ENCODE peak calls at places on chromosomes 12 and 14, in eight cellular contexts. R, J, N, A, X, G, C and W are unnamed samples.

GRCh38 chr14:29465095-29465494 is 462.6 kb downstream of the PRKD1 start:
- DNase-seq in N (no peak), C (no peak), R (no peak), A (no peak), G (peak), X (peak), J (no peak), W (no peak)

GRCh38 chr12:106131671-106132070 is 7.1 kb downstream of the NUAK1 start:
- DNase-seq in J (no peak), R (no peak), X (peak), G (peak), N (no peak), C (no peak), A (no peak), W (no peak)

GRCh38 chr12:57476162-57476992 is 3.3 kb downstream of the ARHGAP9 start:
- DNase-seq in C (peak), N (no peak), J (no peak), A (peak), G (no peak), X (no peak), R (no peak), W (no peak)

GRCh38 chr14:64685364-64686130 is 18.7 kb upstream of the PLEKHG3 start:
- DNase-seq in J (no peak), R (no peak), X (no peak), G (no peak), A (no peak), N (no peak), C (no peak), W (no peak)

GRCh38 chr14:78605065-78605762 is 435.0 kb downstream of the NRXN3 start:
- DNase-seq in J (no peak), N (no peak), A (no peak), G (no peak), C (no peak), R (no peak), X (no peak), W (no peak)

GRCh38 chr12:13465641-13466040 is 269.1 kb downstream of the EMP1 start:
- DNase-seq in X (no peak), G (peak), C (no peak), R (peak), A (no peak), N (no peak), J (peak), W (no peak)

GRCh38 chr14:47425302-47425701 is 250.1 kb downstream of the MDGA2 start:
- DNase-seq in A (no peak), X (no peak), C (no peak), R (no peak), G (no peak), J (no peak), N (no peak), W (no peak)

GRCh38 chr14:72921396-72921795 is 4.9 kb upstream of the DCAF4 start:
- DNase-seq in X (no peak), R (no peak), A (no peak), C (no peak), N (no peak), J (no peak), G (no peak), W (no peak)

GRCh38 chr12:96233941-96234461 is 39.8 kb downstream of the ELK3 start:
- DNase-seq in X (peak), R (peak), N (no peak), G (peak), C (no peak), J (peak), A (peak), W (no peak)

GRCh38 chr12:72632286-72632685 is 360.1 kb downstream of the TRHDE start:
- DNase-seq in A (no peak), N (no peak), G (no peak), J (no peak), X (peak), R (no peak), C (no peak), W (no peak)

GRCh38 chr14:103528512-103529382 is at the start of gene TRMT61A:
- DNase-seq in C (peak), J (peak), R (peak), G (peak), X (peak), A (peak), N (peak), W (no peak)

GRCh38 chr12:25557830-25558436 is 4.8 kb upstream of the LMNTD1 start:
- DNase-seq in A (no peak), R (no peak), J (no peak), X (peak), N (peak), G (peak), C (peak), W (no peak)

GRCh38 chr12:22014041-22014782 is 31.8 kb upstream of the CMAS start:
- DNase-seq in N (no peak), X (no peak), A (no peak), G (peak), J (no peak), C (no peak), R (peak), W (no peak)

GRCh38 chr12:24488906-24489619 is 459.8 kb downstream of the BCAT1 start:
- DNase-seq in G (no peak), X (no peak), N (no peak), R (no peak), J (no peak), C (no peak), A (no peak), W (no peak)

GRCh38 chr12:8823565-8824300 is 1.3 kb downstream of the A2ML1 start:
- DNase-seq in N (no peak), R (no peak), J (no peak), C (peak), G (peak), X (peak), A (no peak), W (no peak)

GRCh38 chr14:67694791-67695393 is 672 bp downstream of the RDH11 start:
- DNase-seq in R (peak), G (peak), X (peak), N (peak), A (peak), J (peak), C (peak), W (peak)

GRCh38 chr14:54803926-54804719 is 98.5 kb downstream of the GCH1 start:
- DNase-seq in X (no peak), N (no peak), R (no peak), A (no peak), G (no peak), J (no peak), C (no peak), W (no peak)

GRCh38 chr14:102899516-102899900 is 23.0 kb upstream of the AMN start:
- DNase-seq in N (no peak), G (no peak), R (no peak), C (no peak), J (no peak), X (no peak), A (no peak), W (no peak)

DNA sequence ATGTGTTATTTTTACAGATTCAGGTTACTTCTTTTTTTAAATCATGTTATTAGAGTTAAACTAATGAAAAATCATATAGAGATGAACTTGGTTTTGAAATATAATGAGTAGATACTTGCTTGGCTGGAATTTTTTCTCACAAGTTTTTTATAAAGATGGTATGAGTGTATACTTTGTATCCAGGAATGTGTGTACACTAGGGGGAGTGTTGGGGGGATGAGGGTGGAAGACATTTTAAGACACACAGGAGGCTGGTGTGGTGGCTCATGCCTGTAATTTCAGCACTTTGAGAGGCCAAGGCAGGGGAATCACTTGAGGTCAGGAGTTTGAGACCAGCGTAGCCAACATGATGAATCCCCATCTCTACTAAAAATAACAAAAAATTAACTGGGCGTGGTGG is 23.2 kb downstream of the PPM1A start:
- DNase-seq in A (no peak), G (no peak), C (no peak), J (no peak), N (no peak), R (no peak), X (no peak), W (no peak)
- TF ChIP-seq CTCF in A (no peak), G (no peak), C (no peak), J (no peak), N (no peak), R (no peak), X (no peak), W (no peak)

GRCh38 chr14:41642402-41643195 is 35.9 kb downstream of the LRFN5 start:
- DNase-seq in J (no peak), N (no peak), A (no peak), X (no peak), G (no peak), C (peak), R (no peak), W (no peak)

GRCh38 chr14:41636492-41637392 is 30.1 kb downstream of the LRFN5 start:
- DNase-seq in A (no peak), G (no peak), J (no peak), X (no peak), C (peak), N (no peak), R (no peak), W (no peak)

DNA sequence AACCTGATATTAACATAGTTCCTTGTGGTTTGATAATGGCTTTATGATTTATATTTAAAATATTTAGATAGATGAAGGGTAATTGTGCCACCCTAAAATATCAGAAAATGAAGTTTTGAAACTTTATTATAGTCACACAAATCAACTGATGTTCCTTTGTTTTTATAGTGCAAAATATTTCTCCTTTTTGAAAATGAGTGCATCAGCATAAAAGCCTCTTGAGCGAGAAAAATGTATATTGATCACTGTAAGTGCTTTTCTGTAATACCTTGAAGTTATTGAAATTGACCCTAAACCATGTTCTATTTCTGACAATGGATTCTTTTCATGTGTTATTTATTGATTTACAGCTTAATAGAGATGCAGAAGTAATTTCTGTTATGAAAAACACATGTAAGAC is 35.0 kb downstream of the LRFN5 start:
- DNase-seq in C (no peak), X (no peak), R (no peak), G (no peak), A (no peak), J (no peak), N (no peak), W (no peak)
- H3K4me3 ChIP-seq in C (no peak), X (no peak), R (no peak), G (no peak), A (no peak), J (no peak), N (no peak), W (no peak)

GRCh38 chr12:62006076-62006732 is 254.0 kb upstream of the USP15 start:
- DNase-seq in N (peak), A (no peak), J (no peak), R (no peak), G (peak), C (peak), X (peak), W (no peak)

GRCh38 chr12:62009445-62009844 is 250.8 kb upstream of the USP15 start:
- DNase-seq in G (no peak), R (no peak), A (no peak), C (no peak), N (no peak), X (no peak), J (no peak), W (no peak)

GRCh38 chr12:62005615-62006014 is 254.6 kb upstream of the USP15 start:
- DNase-seq in G (no peak), J (no peak), R (no peak), A (no peak), N (no peak), X (no peak), C (no peak), W (no peak)

GRCh38 chr12:62003217-62003616 is 257.0 kb upstream of the USP15 start:
- DNase-seq in G (no peak), N (no peak), X (no peak), A (no peak), C (no peak), R (no peak), J (no peak), W (no peak)

GRCh38 chr12:62008703-62009102 is 251.5 kb upstream of the USP15 start:
- DNase-seq in X (no peak), G (no peak), J (no peak), R (no peak), C (no peak), A (no peak), N (no peak), W (no peak)
- TF ChIP-seq CTCF in X (no peak), G (no peak), J (no peak), R (no peak), C (no peak), A (no peak), N (no peak), W (no peak)

DNA sequence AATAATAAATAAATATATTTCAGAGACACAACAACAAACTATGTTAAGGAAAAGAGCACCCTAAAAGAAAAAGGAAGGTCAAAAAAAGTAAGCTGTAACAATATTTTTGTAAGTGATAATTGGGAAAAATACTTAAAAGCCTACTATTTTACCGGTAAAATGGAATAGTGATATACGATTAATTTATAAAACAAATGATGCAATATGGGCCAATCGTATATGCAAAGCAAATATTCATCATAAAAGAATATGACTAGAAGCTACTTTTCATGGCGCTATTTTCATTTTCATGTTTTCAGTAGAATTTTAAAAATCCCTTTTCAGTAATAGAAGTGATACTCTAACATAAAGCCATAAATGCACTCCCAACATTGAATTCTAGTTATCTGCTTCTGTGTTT is 131.0 kb upstream of the AMIGO2 start:
- DNase-seq in X (no peak), G (no peak), R (no peak), A (no peak), N (no peak), J (no peak), C (no peak), W (no peak)
- H3K4me3 ChIP-seq in X (no peak), G (no peak), R (no peak), A (no peak), N (no peak), J (no peak), C (no peak), W (no peak)